ENCODE peak calls at places on chromosomes 5 and 9, in nine cellular contexts. M, U, N, L, Y, B, F, P and Z are unnamed samples.

GRCh38 chr5:7419846-7420245 is 23.9 kb downstream of the ADCY2 start:
- DNase-seq in M (no peak), L (no peak), U (no peak), P (no peak), B (no peak), Y (no peak), N (no peak), F (no peak), Z (no peak)

GRCh38 chr9:16152276-16153065 is 599.6 kb downstream of the CCDC171 start:
- DNase-seq in M (no peak), Y (no peak), N (no peak), P (no peak), F (no peak), L (no peak), U (no peak), B (no peak), Z (no peak)

GRCh38 chr5:91963166-91963565 is 580.0 kb upstream of the ARRDC3 start:
- DNase-seq in P (no peak), N (no peak), Y (no peak), M (no peak), L (no peak), B (no peak), U (no peak), F (no peak), Z (no peak)

GRCh38 chr9:127565231-127565630 is 46.8 kb upstream of the STXBP1 start:
- DNase-seq in Y (no peak), M (no peak), N (no peak), B (no peak), L (no peak), U (no peak), P (no peak), F (no peak), Z (no peak)

GRCh38 chr9:132857031-132857430 is 21.1 kb downstream of the AK8 start:
- DNase-seq in Y (peak; percentile 43), B (peak; percentile 40), M (no peak), L (no peak), F (peak; percentile 6), N (no peak), U (peak; percentile 28), P (no peak), Z (no peak)

GRCh38 chr5:178304016-178304415 is 71.4 kb upstream of the PHYKPL start:
- DNase-seq in P (peak; percentile 37), M (peak; percentile 7), Y (no peak), N (no peak), F (no peak), L (no peak), B (no peak), U (no peak), Z (no peak)

GRCh38 chr5:3309538-3309937 is 286.1 kb upstream of the IRX1 start:
- DNase-seq in L (no peak), U (no peak), P (no peak), B (no peak), N (no peak), Y (no peak), M (no peak), F (no peak), Z (no peak)

GRCh38 chr9:71202931-71203330 is 81.5 kb upstream of the TRPM3 start:
- DNase-seq in M (no peak), Y (no peak), N (no peak), P (no peak), B (no peak), U (no peak), L (no peak), F (peak; percentile 64), Z (no peak)

GRCh38 chr9:91589101-91589553 is 165.5 kb upstream of the NFIL3 start:
- DNase-seq in F (peak; percentile 10), B (no peak), N (no peak), L (no peak), M (no peak), Y (peak; percentile 35), U (peak; percentile 30), P (no peak), Z (no peak)

GRCh38 chr5:58019614-58020013 is 440.3 kb downstream of the PLK2 start:
- DNase-seq in M (no peak), B (peak; percentile 36), P (peak; percentile 54), L (no peak), N (no peak), Y (peak; percentile 69), U (peak; percentile 5), F (peak; percentile 8), Z (no peak)

GRCh38 chr9:20683351-20684034 is 566 bp upstream of the FOCAD start:
- DNase-seq in B (peak; percentile 53), Y (peak; percentile 54), U (peak; percentile 91), M (no peak), N (peak; percentile 30), F (peak; percentile 30), P (no peak), L (peak; percentile 33), Z (peak; percentile 27)

GRCh38 chr5:66856041-66856805 is 260.0 kb downstream of the MAST4 start:
- DNase-seq in B (no peak), Y (no peak), L (no peak), F (no peak), P (no peak), U (no peak), M (no peak), N (no peak), Z (no peak)

GRCh38 chr9:3676766-3677165 is 151.0 kb upstream of the RFX3 start:
- DNase-seq in B (no peak), P (no peak), F (peak; percentile 14), Y (no peak), L (no peak), U (no peak), N (no peak), M (no peak), Z (no peak)

GRCh38 chr9:123544007-123544827 is 188.2 kb downstream of the CRB2 start:
- DNase-seq in M (no peak), F (no peak), P (no peak), L (peak; percentile 3), N (no peak), B (no peak), Y (no peak), U (peak; percentile 55), Z (no peak)

GRCh38 chr9:121604242-121604641 is 47.2 kb upstream of the DAB2IP start:
- DNase-seq in B (no peak), M (no peak), Y (no peak), L (no peak), F (no peak), P (no peak), N (no peak), U (peak; percentile 54), Z (no peak)

GRCh38 chr5:6744841-6745705 is 31.8 kb downstream of the TENT4A start:
- DNase-seq in Y (no peak), U (no peak), L (no peak), P (peak; percentile 36), F (no peak), N (no peak), M (no peak), B (no peak), Z (no peak)

GRCh38 chr9:123326662-123327093 is 29.3 kb upstream of the CRB2 start:
- DNase-seq in M (no peak), N (no peak), P (no peak), B (no peak), Y (no peak), U (no peak), F (no peak), L (no peak), Z (no peak)

DNA sequence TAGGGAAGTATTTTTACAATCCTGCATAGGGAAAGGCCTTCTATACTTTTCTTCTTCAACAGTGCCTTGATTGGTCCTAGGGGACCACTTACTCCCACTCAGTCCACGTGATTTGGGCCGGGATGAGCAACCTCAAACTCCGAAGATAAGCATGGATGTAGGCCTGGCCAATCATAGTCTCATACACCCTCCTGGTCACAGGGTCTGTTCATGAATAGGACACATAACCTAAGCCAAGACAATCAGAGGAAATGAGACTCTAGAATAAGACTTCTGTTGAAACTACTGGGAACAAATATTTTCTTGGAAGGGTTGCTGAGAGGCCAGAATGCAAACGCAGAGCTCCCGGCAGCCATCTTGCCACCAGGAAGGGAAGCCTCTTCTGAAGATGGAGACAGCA is 68.1 kb downstream of the ARL15 start:
- DNase-seq in B (no peak), Y (no peak), M (no peak), L (no peak), P (no peak), U (no peak), F (no peak), N (no peak), Z (no peak)
- H3K9me3 ChIP-seq in B (no peaks in the 10 kb centered on the region), Y (no peaks in the 10 kb centered on the region), M (no peaks in the 10 kb centered on the region), L (no peaks in the 10 kb centered on the region), P (no peaks in the 10 kb centered on the region), U (no peaks in the 10 kb centered on the region), F (no peaks in the 10 kb centered on the region), N (no peaks in the 10 kb centered on the region), Z (no peaks in the 10 kb centered on the region)

DNA sequence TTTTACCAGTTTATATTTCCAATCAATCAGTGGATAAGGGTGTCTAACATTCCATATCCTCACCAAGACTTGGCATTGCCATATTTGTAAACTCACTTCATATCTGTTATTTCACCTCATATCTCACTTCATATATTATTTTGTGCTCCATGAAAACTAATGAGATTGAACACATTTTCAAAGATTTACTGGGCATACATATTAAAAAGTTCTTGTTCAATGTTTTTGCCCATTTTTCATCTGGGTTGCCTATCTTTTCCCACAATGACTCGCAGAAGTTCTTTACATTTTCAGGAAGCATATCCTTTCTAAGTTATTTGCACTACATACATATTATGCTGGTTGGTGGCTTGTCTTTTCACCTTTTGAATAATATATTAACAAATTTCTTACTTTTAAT is 15.3 kb downstream of the ZNF510 start:
- DNase-seq in M (no peak), F (no peak), U (no peak), N (no peak), L (no peak), Y (no peak), P (no peak), B (no peak), Z (no peak)
- H3K9me3 ChIP-seq in M (peaks cover 93% of the 10 kb centered on the region), F (peaks cover 17% of the 10 kb centered on the region), U (peaks cover 96% of the 10 kb centered on the region), N (peaks cover 41% of the 10 kb centered on the region), L (peaks cover 96% of the 10 kb centered on the region), Y (peaks cover 100% of the 10 kb centered on the region), P (peaks cover 84% of the 10 kb centered on the region), B (peaks cover 19% of the 10 kb centered on the region), Z (peaks cover 78% of the 10 kb centered on the region)

DNA sequence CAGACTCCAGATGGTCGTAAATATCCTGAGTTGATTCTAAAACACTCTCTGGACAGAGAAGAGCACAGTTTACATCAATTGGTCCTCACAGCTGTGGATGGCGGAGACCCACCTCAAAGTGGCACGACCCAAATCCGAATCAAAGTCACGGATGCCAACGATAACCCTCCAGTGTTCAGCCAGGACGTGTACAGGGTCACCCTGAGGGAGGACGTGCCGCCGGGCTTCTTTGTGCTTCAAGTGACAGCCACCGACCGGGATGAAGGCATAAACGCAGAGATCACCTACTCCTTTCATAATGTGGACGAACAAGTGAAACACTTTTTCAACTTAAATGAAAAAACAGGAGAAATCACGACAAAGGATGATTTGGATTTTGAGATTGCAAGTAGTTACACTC is 891 bp downstream of the PCDHGB2 start:
- DNase-seq in N (no peak), B (no peak), P (no peak), L (no peak), M (no peak), Y (no peak), U (no peak), F (no peak), Z (no peak)
- H3K9me3 ChIP-seq in N (no peaks in the 10 kb centered on the region), B (peaks cover 55% of the 10 kb centered on the region), P (peaks cover 27% of the 10 kb centered on the region), L (peaks cover 62% of the 10 kb centered on the region), M (peaks cover 82% of the 10 kb centered on the region), Y (peaks cover 99% of the 10 kb centered on the region), U (peaks cover 81% of the 10 kb centered on the region), F (no peaks in the 10 kb centered on the region), Z (peaks cover 14% of the 10 kb centered on the region)

DNA sequence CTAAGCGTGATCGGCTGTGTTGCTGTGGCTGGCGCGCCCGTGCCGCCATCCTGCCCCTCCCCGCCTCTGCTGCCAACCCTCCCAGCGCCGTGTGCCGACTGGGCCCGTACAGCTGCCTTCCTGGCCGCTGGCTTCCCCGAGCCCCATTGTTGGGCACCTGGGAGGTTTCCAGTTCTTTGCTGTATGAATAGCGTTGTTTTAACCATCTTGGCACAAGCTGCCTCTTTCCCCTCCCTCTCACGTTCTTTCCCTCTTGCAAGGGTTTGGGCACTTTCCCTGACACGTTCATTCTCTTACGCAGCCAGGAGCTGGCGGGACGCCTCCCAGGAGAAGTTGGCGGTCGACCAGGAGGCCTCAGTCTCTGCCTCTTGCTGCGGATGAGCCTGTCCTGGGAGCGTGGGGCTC is 43.1 kb upstream of the RXRA start:
- DNase-seq in L (no peak), U (no peak), M (peak; percentile 83), B (peak; percentile 51), P (peak; percentile 73), Y (peak; percentile 57), N (peak; percentile 79), F (peak; percentile 96), Z (no peak)
- H3K9me3 ChIP-seq in L (no peaks in the 10 kb centered on the region), U (no peaks in the 10 kb centered on the region), M (no peaks in the 10 kb centered on the region), B (peaks cover 3% of the 10 kb centered on the region), P (no peaks in the 10 kb centered on the region), Y (no peaks in the 10 kb centered on the region), N (no peaks in the 10 kb centered on the region), F (no peaks in the 10 kb centered on the region), Z (no peaks in the 10 kb centered on the region)